ENCODE peak calls at places on chromosomes 13 and 19, in eight cellular contexts. X, D, B, T, N, I, Q and Z are unnamed samples.

GRCh38 chr19:29366757-29367156 is 153.8 kb upstream of the UQCRFS1 start:
- DNase-seq in X (no peak), D (no peak), B (no peak), T (no peak), N (no peak), I (no peak), Q (no peak), Z (no peak)

GRCh38 chr13:93227906-93228801 is 1.5 kb downstream of the GPC6 start:
- DNase-seq in X (peak; percentile 97), D (peak; percentile 93), B (peak; percentile 55), T (no peak), N (peak; percentile 87), I (no peak), Q (no peak), Z (peak; percentile 78)

GRCh38 chr19:4474504-4475136 is 2.5 kb downstream of the HDGFL2 start:
- DNase-seq in X (peak; percentile 94), D (peak; percentile 72), B (peak; percentile 46), T (peak; percentile 59), N (peak; percentile 68), I (no peak), Q (no peak), Z (peak; percentile 90)

GRCh38 chr13:30746816-30747215 is 11.5 kb downstream of the ALOX5AP start:
- DNase-seq in X (no peak), D (no peak), B (no peak), T (no peak), N (no peak), I (no peak), Q (no peak), Z (no peak)

GRCh38 chr19:14325863-14326262 is 55.4 kb upstream of the ADGRE5 start:
- DNase-seq in X (no peak), D (no peak), B (no peak), T (no peak), N (no peak), I (no peak), Q (no peak), Z (no peak)

GRCh38 chr19:33462112-33462726 is 59.4 kb downstream of the PEPD start:
- DNase-seq in X (no peak), D (no peak), B (no peak), T (no peak), N (no peak), I (no peak), Q (no peak), Z (peak; percentile 16)

GRCh38 chr19:47778089-47778953 is at the start of gene SELENOW:
- DNase-seq in X (peak; percentile 92), D (peak; percentile 79), B (peak; percentile 76), T (peak; percentile 87), N (peak; percentile 46), I (peak; percentile 75), Q (no peak), Z (peak; percentile 86)

GRCh38 chr19:10334340-10335148 is 1.2 kb upstream of the RAVER1 start:
- DNase-seq in X (peak; percentile 92), D (peak; percentile 98), B (peak; percentile 69), T (peak; percentile 91), N (peak; percentile 93), I (peak; percentile 94), Q (peak; percentile 71), Z (peak; percentile 95)

GRCh38 chr19:23784274-23784673 is 25.6 kb upstream of the ZNF681 start:
- DNase-seq in X (no peak), D (no peak), B (no peak), T (no peak), N (no peak), I (no peak), Q (no peak), Z (no peak)

GRCh38 chr13:68023838-68024581 is 793.9 kb upstream of the PCDH9 start:
- DNase-seq in X (no peak), D (no peak), B (no peak), T (no peak), N (no peak), I (no peak), Q (no peak), Z (peak; percentile 27)

GRCh38 chr19:53707278-53707677 is 75.5 kb downstream of the DPRX start:
- DNase-seq in X (peak; percentile 20), D (no peak), B (no peak), T (no peak), N (no peak), I (no peak), Q (no peak), Z (no peak)

GRCh38 chr13:113123226-113124150 is 889 bp downstream of the F10 start:
- DNase-seq in X (peak; percentile 34), D (no peak), B (no peak), T (no peak), N (no peak), I (no peak), Q (no peak), Z (peak; percentile 41)

GRCh38 chr19:9309139-9309973 is at the start of gene ZNF699:
- DNase-seq in X (peak; percentile 99), D (peak; percentile 99), B (peak; percentile 92), T (peak; percentile 94), N (peak; percentile 96), I (peak; percentile 96), Q (peak; percentile 91), Z (peak; percentile 98)

DNA sequence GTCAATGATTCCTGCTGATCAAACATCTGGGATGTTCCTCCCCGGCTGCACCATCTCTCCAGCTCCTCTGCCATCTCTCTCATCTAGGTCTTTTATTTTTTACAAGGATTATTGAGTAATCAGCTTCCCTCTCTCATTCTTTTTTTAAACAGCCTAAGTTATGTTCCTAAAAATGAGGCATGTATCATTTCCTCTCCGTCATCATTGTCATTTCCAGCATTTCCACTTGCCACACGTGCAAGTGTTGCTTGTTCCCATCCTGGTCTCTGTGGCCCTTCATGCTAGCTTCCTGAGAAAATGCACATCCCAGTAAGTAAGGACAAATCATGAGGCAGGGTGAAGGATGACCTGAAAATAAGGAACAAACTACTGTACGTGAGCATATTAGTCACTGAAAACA is 102.7 kb upstream of the POSTN start:
- DNase-seq in X (no peak), D (peak; percentile 84), B (no peak), T (no peak), N (peak; percentile 67), I (no peak), Q (no peak), Z (no peak)
- H3K27ac ChIP-seq in X (no peak overlapping the region), D (no peak overlapping the region), B (no peak overlapping the region), T (no peak overlapping the region), N (peak overlapping the region; percentile 44), I (no peak overlapping the region), Q (peak overlapping the region; percentile 2), Z (no peak overlapping the region)

DNA sequence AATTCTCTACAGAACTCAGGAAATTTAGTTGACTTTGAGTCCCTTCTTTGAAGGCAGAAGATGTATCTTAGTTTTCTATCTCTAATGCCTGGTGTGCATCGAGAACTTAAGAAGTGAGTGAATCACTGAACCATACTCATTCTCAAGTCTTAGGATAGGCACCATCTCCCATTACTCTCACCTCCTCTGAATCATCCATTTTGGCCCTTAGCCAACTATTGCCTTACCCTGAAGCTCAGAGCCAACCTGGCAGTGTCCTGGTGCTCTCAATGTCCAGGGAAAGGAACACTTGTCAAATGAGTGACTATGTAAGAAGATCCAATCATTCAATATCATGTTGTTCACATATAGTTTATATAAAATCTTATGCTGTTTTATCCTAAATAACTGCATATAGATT is 146.6 kb downstream of the RGCC start:
- DNase-seq in X (no peak), D (peak; percentile 56), B (no peak), T (peak; percentile 85), N (peak; percentile 78), I (peak; percentile 70), Q (no peak), Z (no peak)
- H3K27ac ChIP-seq in X (no peak overlapping the region), D (no peak overlapping the region), B (no peak overlapping the region), T (no peak overlapping the region), N (no peak overlapping the region), I (no peak overlapping the region), Q (no peak overlapping the region), Z (no peak overlapping the region)

GRCh38 chr19:13159713-13160112 is 9.5 kb downstream of the IER2 start:
- DNase-seq in X (no peak), D (no peak), B (no peak), T (no peak), N (no peak), I (no peak), Q (no peak), Z (no peak)
- H3K27ac ChIP-seq in X (no peak overlapping the region), D (no peak overlapping the region), B (no peak overlapping the region), T (peak overlapping the region; percentile 100), N (no peak overlapping the region), I (no peak overlapping the region), Q (no peak overlapping the region), Z (no peak overlapping the region)

GRCh38 chr19:46368116-46368515 is 21.2 kb downstream of the PPP5C start:
- DNase-seq in X (no peak), D (no peak), B (no peak), T (no peak), N (no peak), I (no peak), Q (no peak), Z (no peak)

GRCh38 chr19:46373573-46374359 is 26.9 kb downstream of the PPP5C start:
- DNase-seq in X (peak; percentile 95), D (no peak), B (no peak), T (peak; percentile 97), N (peak; percentile 50), I (peak; percentile 99), Q (peak; percentile 51), Z (peak; percentile 89)

GRCh38 chr19:46372901-46373572 is 26.1 kb downstream of the PPP5C start:
- DNase-seq in X (peak; percentile 81), D (peak; percentile 45), B (no peak), T (peak; percentile 60), N (no peak), I (no peak), Q (no peak), Z (peak; percentile 76)

GRCh38 chr19:46369817-46370216 is 22.9 kb downstream of the PPP5C start:
- DNase-seq in X (no peak), D (no peak), B (no peak), T (no peak), N (peak; percentile 38), I (peak; percentile 92), Q (no peak), Z (no peak)

GRCh38 chr19:46371371-46371901 is 24.5 kb downstream of the PPP5C start:
- DNase-seq in X (peak; percentile 54), D (no peak), B (no peak), T (no peak), N (peak; percentile 28), I (no peak), Q (no peak), Z (no peak)
- H3K27ac ChIP-seq in X (no peak overlapping the region), D (peak overlapping the region; percentile 23), B (no peak overlapping the region), T (peak overlapping the region; percentile 99), N (no peak overlapping the region), I (peak overlapping the region; percentile 92), Q (peak overlapping the region; percentile 90), Z (no peak overlapping the region)

DNA sequence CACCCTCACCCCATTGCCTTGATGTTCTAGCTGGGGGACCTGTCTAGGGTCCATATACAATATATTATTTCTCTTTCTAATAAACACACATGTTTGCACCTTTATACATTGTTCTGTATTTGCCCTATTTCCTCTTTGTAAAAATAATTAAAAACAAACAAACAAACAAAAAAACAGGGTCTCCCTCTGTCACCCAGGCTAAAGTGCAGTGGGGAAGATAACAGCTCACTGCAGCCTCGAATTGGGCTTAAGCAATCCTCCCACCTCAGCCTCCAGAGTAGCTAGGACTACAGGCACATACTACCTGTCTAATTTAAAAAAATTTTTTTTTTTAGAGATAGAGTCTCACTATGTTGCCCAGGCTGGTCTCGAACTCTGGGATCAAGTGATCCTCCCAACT is 5.9 kb upstream of the FBN3 start:
- DNase-seq in X (no peak), D (no peak), B (no peak), T (no peak), N (no peak), I (no peak), Q (no peak), Z (no peak)
- H3K27ac ChIP-seq in X (no peak overlapping the region), D (no peak overlapping the region), B (peak overlapping the region; percentile 86), T (no peak overlapping the region), N (no peak overlapping the region), I (no peak overlapping the region), Q (no peak overlapping the region), Z (no peak overlapping the region)

GRCh38 chr19:45641274-45642105 is 2.3 kb upstream of the EML2 start:
- DNase-seq in X (peak; percentile 99), D (peak; percentile 79), B (no peak), T (peak; percentile 96), N (peak; percentile 41), I (peak; percentile 98), Q (peak; percentile 55), Z (peak; percentile 98)
- H3K27ac ChIP-seq in X (no peak overlapping the region), D (peak overlapping the region; percentile 65), B (peak overlapping the region; percentile 59), T (peak overlapping the region; percentile 99), N (peak overlapping the region; percentile 31), I (peak overlapping the region; percentile 88), Q (peak overlapping the region; percentile 83), Z (no peak overlapping the region)